ENCODE peak calls at places on chromosomes 5 and 9, in nine cellular contexts. L is BE2C; O is SK-N-SH; X is naive thymus-derived CD4-positive, alpha-beta T cell; Y is DND-41; V is mucosa of descending colon; P is foreskin fibroblast; W is lung; K is transverse colon. Z is an unnamed sample.

GRCh38 chr5:27124590-27124989 is 86.2 kb upstream of the CDH9 start:
- DNase-seq in V (no peak), L (peak), W (no peak), O (peak), Y (no peak), P (no peak), X (no peak), K (no peak), Z (no peak)

GRCh38 chr5:1188464-1188863 is 12.9 kb upstream of the SLC6A19 start:
- DNase-seq in L (no peak), P (no peak), X (no peak), W (no peak), K (no peak), Y (no peak), O (no peak), V (peak), Z (no peak)

GRCh38 chr5:116507941-116508655 is 66.5 kb downstream of the SEMA6A start:
- DNase-seq in W (no peak), K (no peak), X (no peak), P (no peak), L (no peak), Y (no peak), O (no peak), V (no peak), Z (no peak)

GRCh38 chr5:63916786-63917185 is 45.5 kb downstream of the HTR1A start:
- DNase-seq in L (no peak), O (no peak), V (no peak), K (no peak), X (no peak), P (no peak), W (no peak), Y (no peak), Z (no peak)

GRCh38 chr9:132591244-132591643 is 8.8 kb downstream of the BARHL1 start:
- DNase-seq in X (no peak), K (no peak), Y (no peak), V (no peak), L (no peak), O (no peak), P (no peak), W (no peak), Z (no peak)

GRCh38 chr9:126301985-126302603 is 24.5 kb upstream of the MVB12B start:
- DNase-seq in K (peak), P (peak), L (peak), Y (peak), W (peak), O (peak), V (peak), X (peak), Z (peak)

GRCh38 chr9:129328357-129329103 is 150.5 kb upstream of the IER5L start:
- DNase-seq in P (no peak), L (no peak), V (no peak), O (no peak), W (no peak), K (no peak), Y (no peak), X (no peak), Z (no peak)

GRCh38 chr5:113487779-113488644 is at the start of gene MCC:
- DNase-seq in X (no peak), W (peak), O (peak), Y (no peak), V (peak), K (peak), L (peak), P (peak), Z (peak)

GRCh38 chr5:64794053-64794770 is 25.5 kb downstream of the CWC27 start:
- DNase-seq in X (no peak), Y (no peak), W (no peak), K (no peak), L (no peak), V (no peak), P (no peak), O (no peak), Z (no peak)

GRCh38 chr5:123937230-123937629 is 425.3 kb downstream of the CSNK1G3 start:
- DNase-seq in W (no peak), L (peak), P (peak), K (no peak), V (no peak), X (no peak), Y (peak), O (peak), Z (no peak)

GRCh38 chr9:131227112-131228058 is 48.9 kb downstream of the FAM78A start:
- DNase-seq in L (peak), X (no peak), P (no peak), W (no peak), K (peak), O (peak), Y (no peak), V (no peak), Z (no peak)

GRCh38 chr5:32504923-32505596 is 60.5 kb upstream of the ZFR start:
- DNase-seq in X (peak), V (no peak), L (peak), P (peak), Y (peak), O (peak), W (no peak), K (peak), Z (no peak)

GRCh38 chr5:54257366-54258118 is 52.8 kb downstream of the ARL15 start:
- DNase-seq in V (no peak), W (no peak), X (no peak), L (no peak), K (no peak), P (no peak), Y (peak), O (no peak), Z (no peak)

GRCh38 chr5:126998201-126998631 is 32.1 kb downstream of the MARCHF3 start:
- DNase-seq in O (no peak), Y (no peak), W (no peak), P (peak), X (no peak), L (no peak), V (no peak), K (no peak), Z (no peak)

GRCh38 chr9:91433180-91433579 is 9.5 kb upstream of the NFIL3 start:
- DNase-seq in P (peak), O (peak), L (no peak), K (no peak), V (no peak), Y (no peak), X (no peak), W (no peak), Z (peak)

GRCh38 chr5:141516648-141517025 is 27.8 kb downstream of the PCDHGC5 start:
- DNase-seq in V (no peak), L (no peak), P (no peak), K (no peak), X (no peak), W (no peak), O (no peak), Y (no peak), Z (no peak)
- H3K4me3 ChIP-seq in V (no peak), L (no peak), P (no peak), K (no peak), X (no peak), W (no peak), O (no peak), Y (no peak), Z (no peak)

GRCh38 chr9:127758843-127759242 is 19.6 kb downstream of the SH2D3C start:
- DNase-seq in V (no peak), K (no peak), O (no peak), W (no peak), P (no peak), L (no peak), Y (no peak), X (no peak), Z (no peak)

GRCh38 chr9:127763918-127764384 is 14.5 kb downstream of the SH2D3C start:
- DNase-seq in W (peak), O (no peak), V (no peak), X (no peak), Y (no peak), P (no peak), L (no peak), K (peak), Z (no peak)

GRCh38 chr9:127761491-127761904 is 17.0 kb downstream of the SH2D3C start:
- DNase-seq in W (no peak), X (no peak), L (peak), O (peak), Y (no peak), V (no peak), K (no peak), P (no peak), Z (no peak)

GRCh38 chr9:127762111-127762676 is 16.3 kb downstream of the SH2D3C start:
- DNase-seq in P (no peak), O (no peak), X (no peak), Y (no peak), V (no peak), W (peak), L (no peak), K (no peak), Z (no peak)

DNA sequence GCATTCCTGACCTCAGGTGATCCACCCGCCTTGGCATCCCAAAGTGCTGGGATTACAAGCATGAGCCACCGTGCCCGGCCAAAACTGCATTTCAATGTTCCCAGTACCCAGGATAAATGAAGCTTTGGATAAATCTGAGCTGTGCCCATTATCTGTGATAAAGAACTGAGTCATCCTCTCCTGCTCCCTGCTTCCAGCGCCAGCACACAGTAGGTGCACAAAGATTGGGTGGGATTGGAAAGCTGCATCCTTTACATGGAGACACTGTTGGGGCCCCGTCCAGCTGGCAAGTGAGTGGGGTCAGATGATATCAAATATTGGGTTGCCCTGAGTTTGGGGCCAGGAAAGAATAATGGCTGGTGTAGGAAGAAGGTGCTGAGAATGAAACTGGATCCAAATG is 17.4 kb downstream of the SH2D3C start:
- DNase-seq in X (no peak), V (no peak), L (no peak), P (no peak), K (no peak), O (no peak), W (no peak), Y (no peak), Z (no peak)
- H3K4me3 ChIP-seq in X (no peak), V (no peak), L (no peak), P (no peak), K (no peak), O (no peak), W (no peak), Y (no peak), Z (no peak)

DNA sequence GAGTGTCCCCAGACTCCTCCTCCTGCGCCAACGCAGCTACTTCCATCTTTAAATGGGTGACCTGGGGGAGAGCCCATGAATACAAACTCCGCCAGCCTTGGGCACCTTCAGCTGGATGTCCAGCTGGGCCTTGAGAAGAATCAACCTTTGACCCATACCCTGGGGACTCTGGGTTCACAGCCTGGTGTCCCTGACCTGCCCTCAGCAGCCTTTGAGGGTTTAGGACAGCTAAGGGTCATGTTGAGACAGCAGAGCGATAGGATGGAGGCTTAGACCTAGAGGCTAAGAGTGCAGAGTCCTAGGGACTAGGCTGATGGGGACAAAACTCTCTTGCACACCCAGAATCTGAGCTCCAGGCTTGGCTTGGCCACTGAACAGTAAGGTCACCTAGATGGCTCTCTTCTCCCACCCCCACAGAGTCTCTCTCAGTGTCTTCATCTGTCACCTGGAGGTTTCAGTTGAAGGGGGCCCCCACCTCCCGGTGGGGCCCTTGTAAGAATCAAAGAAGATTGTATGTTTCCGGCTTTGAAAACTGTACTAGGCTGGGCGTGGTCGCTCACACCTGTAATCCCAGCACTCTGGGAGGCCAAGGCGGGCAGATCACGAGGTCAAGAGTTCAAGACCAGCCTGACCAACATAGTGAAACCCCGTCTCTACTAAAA is 6.7 kb upstream of the AQP3 start:
- DNase-seq in X (no peak), V (no peak), P (no peak), L (no peak), Y (no peak), K (peak), O (no peak), W (no peak), Z (no peak)
- H3K4me3 ChIP-seq in X (no peak), V (no peak), P (no peak), L (no peak), Y (no peak), K (no peak), O (no peak), W (no peak), Z (no peak)

GRCh38 chr9:124266826-124267201 is 9.1 kb downstream of the NEK6 start:
- DNase-seq in P (no peak), K (no peak), W (no peak), O (no peak), Y (no peak), V (no peak), X (no peak), L (no peak), Z (no peak)

GRCh38 chr9:124267271-124267807 is 9.6 kb downstream of the NEK6 start:
- DNase-seq in O (no peak), W (peak), X (no peak), P (peak), V (peak), Y (no peak), K (peak), L (no peak), Z (no peak)

GRCh38 chr9:124264812-124265211 is 7.1 kb downstream of the NEK6 start:
- DNase-seq in X (no peak), W (no peak), P (peak), Y (no peak), V (no peak), L (no peak), O (no peak), K (peak), Z (no peak)

GRCh38 chr9:124268248-124268647 is 10.5 kb downstream of the NEK6 start:
- DNase-seq in P (no peak), L (no peak), V (no peak), X (no peak), Y (no peak), W (no peak), O (no peak), K (no peak), Z (no peak)

DNA sequence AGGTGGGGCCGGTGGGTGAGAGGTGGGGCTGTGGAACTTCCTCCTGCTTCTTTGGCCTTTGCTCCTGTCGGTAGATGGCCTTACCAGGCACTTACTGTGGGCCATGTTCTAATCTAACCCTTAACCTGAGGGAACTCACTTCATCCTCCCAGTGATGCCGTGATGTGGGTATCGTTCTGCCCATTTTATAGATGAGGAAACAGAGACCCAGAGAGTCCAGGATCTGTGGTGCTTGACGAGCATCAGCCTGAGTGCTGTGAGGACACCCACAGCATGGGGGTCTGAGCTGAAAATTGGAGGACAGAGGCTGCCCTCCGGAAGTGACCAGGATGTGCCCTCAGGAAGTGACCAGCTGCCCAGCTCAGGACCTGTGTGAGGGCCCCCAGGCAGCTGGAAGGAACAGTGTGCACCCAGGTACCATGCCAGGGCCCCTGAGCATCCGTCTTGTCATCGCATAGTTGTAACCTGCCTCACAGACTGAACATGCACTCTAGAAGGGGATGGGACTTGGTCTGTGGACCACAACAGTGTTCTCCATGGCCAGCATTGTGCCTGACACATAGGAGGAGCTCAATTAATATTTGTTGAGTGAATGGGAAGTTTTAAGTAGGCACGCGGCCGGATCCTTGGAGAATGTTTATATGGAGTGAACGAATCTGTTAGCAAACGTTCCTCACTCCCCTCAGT is 8.5 kb downstream of the NEK6 start:
- DNase-seq in L (no peak), K (no peak), V (no peak), P (no peak), X (no peak), O (no peak), W (no peak), Y (no peak), Z (no peak)
- H3K4me3 ChIP-seq in L (no peak), K (no peak), V (no peak), P (no peak), X (no peak), O (no peak), W (no peak), Y (no peak), Z (no peak)

DNA sequence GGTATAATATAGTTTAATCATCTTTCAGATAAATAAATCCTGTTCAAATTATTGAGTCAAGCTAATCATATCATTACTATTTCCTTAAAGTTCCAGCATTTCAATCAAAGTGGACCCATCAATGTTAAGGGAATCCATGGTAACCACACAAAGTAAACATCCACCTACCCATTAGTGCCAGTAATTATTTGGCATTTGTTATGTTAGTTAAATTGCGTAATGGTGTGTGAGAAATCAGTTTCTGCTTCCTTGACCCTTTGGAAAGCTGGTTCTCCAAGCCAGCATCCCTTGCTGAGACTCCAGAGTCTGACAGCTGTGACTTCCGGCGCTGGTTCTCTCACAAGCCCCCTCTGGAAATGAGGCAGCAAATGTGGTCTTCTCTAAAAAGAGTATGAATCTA is 308.5 kb upstream of the EFNA5 start:
- DNase-seq in O (no peak), K (no peak), P (peak), V (no peak), L (no peak), W (no peak), Y (no peak), X (no peak), Z (no peak)
- H3K4me3 ChIP-seq in O (no peak), K (no peak), P (no peak), V (no peak), L (no peak), W (no peak), Y (no peak), X (no peak), Z (no peak)

GRCh38 chr9:72791436-72791835 is 161.4 kb downstream of the ALDH1A1 start:
- DNase-seq in L (no peak), P (no peak), O (no peak), V (no peak), K (no peak), X (no peak), W (no peak), Y (no peak), Z (no peak)
- H3K4me3 ChIP-seq in L (no peak), P (no peak), O (no peak), V (no peak), K (no peak), X (no peak), W (no peak), Y (no peak), Z (no peak)

GRCh38 chr5:34930527-34930844 is 1.1 kb downstream of the DNAJC21 start:
- DNase-seq in Y (no peak), K (no peak), V (no peak), P (peak), X (no peak), O (no peak), W (no peak), L (no peak), Z (no peak)

GRCh38 chr5:34932947-34933346 is 3.6 kb downstream of the DNAJC21 start:
- DNase-seq in W (no peak), X (no peak), O (no peak), Y (no peak), P (no peak), K (no peak), L (no peak), V (no peak), Z (no peak)

GRCh38 chr5:34929720-34930526 is 564 bp downstream of the DNAJC21 start:
- DNase-seq in L (peak), X (peak), V (peak), O (peak), W (peak), K (peak), P (peak), Y (peak), Z (peak)

GRCh38 chr5:34929150-34929719 is at the start of gene DNAJC21:
- DNase-seq in K (peak), P (peak), V (peak), L (peak), X (peak), Y (peak), O (peak), W (peak), Z (peak)

DNA sequence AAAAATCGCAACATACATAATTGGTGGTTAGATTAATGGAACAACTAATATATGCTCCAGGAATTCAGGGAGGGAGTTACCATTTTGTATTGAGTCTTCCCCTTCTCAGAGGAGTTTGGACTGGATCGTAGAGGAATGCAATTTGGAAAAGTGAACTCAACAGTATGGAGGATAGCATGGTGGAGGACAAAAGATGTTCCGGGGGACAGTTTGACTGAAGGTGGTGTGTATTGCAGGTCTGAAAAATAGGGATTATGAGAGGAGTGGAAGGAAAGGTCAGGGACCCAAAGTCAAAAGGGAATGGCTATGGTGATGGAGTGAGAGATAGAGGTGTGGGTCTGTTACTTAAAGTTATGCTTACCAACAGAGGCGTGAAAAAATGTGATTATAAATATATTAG is 1.5 kb downstream of the DNAJC21 start:
- DNase-seq in W (no peak), O (no peak), X (no peak), P (no peak), Y (no peak), K (no peak), L (no peak), V (no peak), Z (no peak)
- H3K4me3 ChIP-seq in W (no peak), O (peak), X (peak), P (peak), Y (peak), K (peak), L (peak), V (no peak), Z (peak)

Z was measured in CD4-positive, alpha-beta memory T cell.